ENCODE peak calls at places on chromosome 4, in nine cellular contexts. H is amniotic stem cell, B is ELR, R is NCI-H146, W is kidney tubule cell, V is iris pigment epithelial cell, N is endothelial cell, E is psoas muscle, O is nucleus accumbens. F is an unnamed sample.

GRCh38 chr4:55854132-55854531 is 684 bp downstream of the EXOC1 start:
- DNase-seq in E (no peak), W (no peak), O (no peak), R (no peak), H (no peak), N (no peak), V (no peak), B (peak; percentile 36), F (peak; percentile 19)

GRCh38 chr4:109701566-109702399 is 1.5 kb downstream of the CASP6 start:
- DNase-seq in W (peak; percentile 43), N (peak; percentile 5), H (no peak), V (peak; percentile 4), R (peak; percentile 41), O (no peak), E (no peak), B (peak; percentile 1), F (no peak)

GRCh38 chr4:107442538-107443083 is 277.4 kb downstream of the PAPSS1 start:
- DNase-seq in E (no peak), W (no peak), N (no peak), R (no peak), B (no peak), V (no peak), O (no peak), H (no peak), F (no peak)

GRCh38 chr4:183260491-183261151 is 59.5 kb downstream of the CLDN22 start:
- DNase-seq in W (peak; percentile 43), H (no peak), O (no peak), N (no peak), B (no peak), R (peak; percentile 9), E (no peak), V (no peak), F (no peak)

GRCh38 chr4:79528241-79528706 is 120.2 kb upstream of the GK2 start:
- DNase-seq in E (no peak), N (no peak), O (no peak), W (peak; percentile 6), V (peak; percentile 9), H (no peak), R (no peak), B (peak; percentile 14), F (no peak)

GRCh38 chr4:140996757-140997156 is 136.5 kb downstream of the RNF150 start:
- DNase-seq in R (no peak), O (no peak), N (no peak), W (peak; percentile 88), B (peak; percentile 1), H (no peak), E (no peak), V (peak; percentile 83), F (no peak)

GRCh38 chr4:123564758-123565346 is 168.3 kb downstream of the SPRY1 start:
- DNase-seq in E (no peak), W (peak; percentile 82), O (no peak), R (peak; percentile 75), V (peak; percentile 85), B (peak; percentile 75), H (no peak), N (peak; percentile 62), F (peak; percentile 16)

GRCh38 chr4:74932010-74932409 is 906 bp upstream of the PARM1 start:
- DNase-seq in V (no peak), O (no peak), R (no peak), E (no peak), N (no peak), B (no peak), H (no peak), W (no peak), F (no peak)

GRCh38 chr4:46839128-46839527 is 69.9 kb downstream of the COX7B2 start:
- DNase-seq in N (no peak), E (no peak), B (no peak), V (no peak), R (no peak), W (no peak), H (no peak), O (no peak), F (peak; percentile 4)